ENCODE peak calls at places on chromosomes 1 and 21, in eight cellular contexts. One of them, this sample, is unnamed.
A peak's percentile ranks its signal among the peaks of the same experiment; 100 is the strongest.

GRCh38 chr1:67194209-67194863 is 28.1 kb downstream of the IL23R start:
- DNase-seq in iPS DF 6.9: no peak
- DNase-seq in A673: no peak
- DNase-seq in GM23338: no peak
- DNase-seq in uterus: no peak
- DNase-seq in gastrocnemius medialis: no peak
- DNase-seq in heart right ventricle: no peak
- DNase-seq in psoas muscle: no peak
- DNase-seq in this sample: no peak

GRCh38 chr1:146019225-146020057 is 2.1 kb downstream of the HJV start:
- DNase-seq in iPS DF 6.9: no peak
- DNase-seq in A673: no peak
- DNase-seq in GM23338: peak; percentile 82
- DNase-seq in uterus: no peak
- DNase-seq in gastrocnemius medialis: no peak
- DNase-seq in heart right ventricle: no peak
- DNase-seq in psoas muscle: peak; percentile 74
- DNase-seq in this sample: no peak

GRCh38 chr1:33548319-33548718 is 75.9 kb downstream of the ZSCAN20 start:
- DNase-seq in iPS DF 6.9: no peak
- DNase-seq in A673: no peak
- DNase-seq in GM23338: no peak
- DNase-seq in uterus: no peak
- DNase-seq in gastrocnemius medialis: no peak
- DNase-seq in heart right ventricle: no peak
- DNase-seq in psoas muscle: no peak
- DNase-seq in this sample: no peak

GRCh38 chr1:23644555-23644866 is 47.1 kb upstream of the RPL11 start:
- DNase-seq in iPS DF 6.9: no peak
- DNase-seq in A673: no peak
- DNase-seq in GM23338: no peak
- DNase-seq in uterus: no peak
- DNase-seq in gastrocnemius medialis: no peak
- DNase-seq in heart right ventricle: no peak
- DNase-seq in psoas muscle: no peak
- DNase-seq in this sample: no peak

GRCh38 chr1:1680031-1680911 is 12.3 kb downstream of the SLC35E2B start:
- DNase-seq in iPS DF 6.9: no peak
- DNase-seq in A673: no peak
- DNase-seq in GM23338: no peak
- DNase-seq in uterus: no peak
- DNase-seq in gastrocnemius medialis: no peak
- DNase-seq in heart right ventricle: peak; percentile 6
- DNase-seq in psoas muscle: peak; percentile 50
- DNase-seq in this sample: no peak

GRCh38 chr1:202130816-202131522 is 8.3 kb downstream of the GPR37L1 start:
- DNase-seq in iPS DF 6.9: no peak
- DNase-seq in A673: no peak
- DNase-seq in GM23338: no peak
- DNase-seq in uterus: no peak
- DNase-seq in gastrocnemius medialis: no peak
- DNase-seq in heart right ventricle: no peak
- DNase-seq in psoas muscle: no peak
- DNase-seq in this sample: no peak

GRCh38 chr1:98964198-98964597 is 40.5 kb downstream of the PLPPR5 start:
- DNase-seq in iPS DF 6.9: no peak
- DNase-seq in A673: no peak
- DNase-seq in GM23338: no peak
- DNase-seq in uterus: no peak
- DNase-seq in gastrocnemius medialis: no peak
- DNase-seq in heart right ventricle: no peak
- DNase-seq in psoas muscle: no peak
- DNase-seq in this sample: no peak

GRCh38 chr1:160282807-160283206 is 2.1 kb downstream of the PEX19 start:
- DNase-seq in iPS DF 6.9: no peak
- DNase-seq in A673: no peak
- DNase-seq in GM23338: peak; percentile 46
- DNase-seq in uterus: no peak
- DNase-seq in gastrocnemius medialis: no peak
- DNase-seq in heart right ventricle: no peak
- DNase-seq in psoas muscle: no peak
- DNase-seq in this sample: no peak

GRCh38 chr1:151760597-151761385 is 2.5 kb downstream of the MRPL9 start:
- DNase-seq in iPS DF 6.9: no peak
- DNase-seq in A673: no peak
- DNase-seq in GM23338: no peak
- DNase-seq in uterus: no peak
- DNase-seq in gastrocnemius medialis: no peak
- DNase-seq in heart right ventricle: no peak
- DNase-seq in psoas muscle: no peak
- DNase-seq in this sample: no peak

GRCh38 chr1:230160957-230161771 is 94.1 kb downstream of the GALNT2 start:
- DNase-seq in iPS DF 6.9: no peak
- DNase-seq in A673: no peak
- DNase-seq in GM23338: no peak
- DNase-seq in uterus: no peak
- DNase-seq in gastrocnemius medialis: no peak
- DNase-seq in heart right ventricle: no peak
- DNase-seq in psoas muscle: no peak
- DNase-seq in this sample: no peak

GRCh38 chr1:65722461-65722860 is 70.2 kb upstream of the PDE4B start:
- DNase-seq in iPS DF 6.9: no peak
- DNase-seq in A673: no peak
- DNase-seq in GM23338: no peak
- DNase-seq in uterus: no peak
- DNase-seq in gastrocnemius medialis: no peak
- DNase-seq in heart right ventricle: no peak
- DNase-seq in psoas muscle: no peak
- DNase-seq in this sample: no peak

GRCh38 chr21:41764558-41765392 is 2.1 kb downstream of the RIPK4 start:
- DNase-seq in iPS DF 6.9: no peak
- DNase-seq in A673: no peak
- DNase-seq in GM23338: no peak
- DNase-seq in uterus: no peak
- DNase-seq in gastrocnemius medialis: no peak
- DNase-seq in heart right ventricle: no peak
- DNase-seq in psoas muscle: no peak
- DNase-seq in this sample: no peak

GRCh38 chr1:147837129-147837776 is 65.3 kb upstream of the GJA8 start:
- DNase-seq in iPS DF 6.9: peak; percentile 77
- DNase-seq in A673: no peak
- DNase-seq in GM23338: peak; percentile 91
- DNase-seq in uterus: no peak
- DNase-seq in gastrocnemius medialis: no peak
- DNase-seq in heart right ventricle: no peak
- DNase-seq in psoas muscle: no peak
- DNase-seq in this sample: no peak

GRCh38 chr1:184822267-184822666 is 67.6 kb upstream of the EDEM3 start:
- DNase-seq in iPS DF 6.9: no peak
- DNase-seq in A673: no peak
- DNase-seq in GM23338: no peak
- DNase-seq in uterus: no peak
- DNase-seq in gastrocnemius medialis: no peak
- DNase-seq in heart right ventricle: no peak
- DNase-seq in psoas muscle: no peak
- DNase-seq in this sample: no peak

GRCh38 chr1:24392982-24393645 is 20.5 kb downstream of the STPG1 start:
- DNase-seq in iPS DF 6.9: no peak
- DNase-seq in A673: peak; percentile 57
- DNase-seq in GM23338: no peak
- DNase-seq in uterus: no peak
- DNase-seq in gastrocnemius medialis: no peak
- DNase-seq in heart right ventricle: no peak
- DNase-seq in psoas muscle: no peak
- DNase-seq in this sample: no peak

GRCh38 chr1:153565529-153566374 is at the start of gene S100A2:
- DNase-seq in iPS DF 6.9: no peak
- DNase-seq in A673: peak; percentile 77
- DNase-seq in GM23338: no peak
- DNase-seq in uterus: peak; percentile 77
- DNase-seq in gastrocnemius medialis: peak; percentile 67
- DNase-seq in heart right ventricle: no peak
- DNase-seq in psoas muscle: peak; percentile 72
- DNase-seq in this sample: peak; percentile 71

GRCh38 chr1:160704250-160704649 is 7.4 kb downstream of the CD48 start:
- DNase-seq in iPS DF 6.9: no peak
- DNase-seq in A673: no peak
- DNase-seq in GM23338: no peak
- DNase-seq in uterus: no peak
- DNase-seq in gastrocnemius medialis: peak; percentile 4
- DNase-seq in heart right ventricle: no peak
- DNase-seq in psoas muscle: no peak
- DNase-seq in this sample: peak; percentile 36

GRCh38 chr1:161192476-161193465 is 6.1 kb downstream of the ADAMTS4 start:
- DNase-seq in iPS DF 6.9: no peak
- DNase-seq in A673: peak; percentile 85
- DNase-seq in GM23338: peak; percentile 93
- DNase-seq in uterus: peak; percentile 68
- DNase-seq in gastrocnemius medialis: no peak
- DNase-seq in heart right ventricle: no peak
- DNase-seq in psoas muscle: peak; percentile 61
- DNase-seq in this sample: peak; percentile 67

DNA sequence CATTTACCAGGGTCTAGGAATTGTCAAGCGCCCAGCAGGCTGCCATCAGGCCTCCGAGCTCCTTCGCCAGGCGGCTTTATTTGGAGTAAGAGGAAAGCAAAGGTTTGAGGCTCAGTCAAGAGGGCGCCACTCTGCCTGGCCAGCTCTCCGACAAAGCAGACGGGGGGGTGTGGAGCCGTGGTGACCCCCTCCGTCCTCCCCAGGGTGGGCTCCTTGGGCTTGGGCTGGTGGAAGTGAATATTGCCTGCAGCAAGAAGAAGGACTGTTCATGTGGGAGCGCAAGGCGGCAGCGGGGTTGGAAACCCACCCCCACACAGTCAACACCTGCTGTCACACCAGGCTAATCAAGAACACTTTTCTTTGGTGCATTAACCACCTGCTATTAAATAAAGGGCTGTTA is 14.6 kb downstream of the EPHX1 start:
- DNase-seq in iPS DF 6.9: no peak
- DNase-seq in A673: no peak
- DNase-seq in GM23338: peak; percentile 46
- DNase-seq in uterus: no peak
- DNase-seq in gastrocnemius medialis: no peak
- DNase-seq in heart right ventricle: no peak
- DNase-seq in psoas muscle: peak; percentile 20
- DNase-seq in this sample: no peak
- H3K27ac ChIP-seq in iPS DF 6.9: no peak overlapping the region
- H3K27ac ChIP-seq in A673: no peak overlapping the region
- H3K27ac ChIP-seq in GM23338: peak overlapping the region; percentile 30
- H3K27ac ChIP-seq in uterus: peak overlapping the region; percentile 71
- H3K27ac ChIP-seq in gastrocnemius medialis: no peak overlapping the region
- H3K27ac ChIP-seq in heart right ventricle: no peak overlapping the region
- H3K27ac ChIP-seq in psoas muscle: no peak overlapping the region
- H3K27ac ChIP-seq in this sample: no peak overlapping the region

DNA sequence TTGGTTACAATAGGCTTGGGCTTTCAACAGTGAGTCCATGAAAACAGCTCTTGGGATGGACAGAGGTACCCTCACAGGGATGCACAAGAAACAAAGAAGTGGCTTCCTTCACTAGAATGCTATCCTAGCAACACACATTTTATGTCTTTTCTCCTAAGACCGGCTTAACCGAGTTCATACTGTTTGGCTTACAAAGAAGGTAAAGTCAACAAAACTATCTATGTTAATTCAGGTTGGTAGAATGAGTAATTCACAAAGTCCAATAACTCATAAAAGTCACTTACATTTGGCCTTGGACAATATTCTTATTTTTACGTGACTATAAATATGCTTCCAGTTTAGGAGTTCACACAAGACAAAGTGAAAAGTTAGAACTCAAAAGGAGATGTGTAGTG is 9.0 kb downstream of the ERG start:
- DNase-seq in iPS DF 6.9: no peak
- DNase-seq in A673: no peak
- DNase-seq in GM23338: no peak
- DNase-seq in uterus: no peak
- DNase-seq in gastrocnemius medialis: no peak
- DNase-seq in heart right ventricle: no peak
- DNase-seq in psoas muscle: no peak
- DNase-seq in this sample: no peak
- H3K27ac ChIP-seq in iPS DF 6.9: peak overlapping the region; percentile 56
- H3K27ac ChIP-seq in A673: no peak overlapping the region
- H3K27ac ChIP-seq in GM23338: peak overlapping the region; percentile 79
- H3K27ac ChIP-seq in uterus: peak overlapping the region; percentile 89
- H3K27ac ChIP-seq in gastrocnemius medialis: no peak overlapping the region
- H3K27ac ChIP-seq in heart right ventricle: peak overlapping the region; percentile 34
- H3K27ac ChIP-seq in psoas muscle: peak overlapping the region; percentile 3
- H3K27ac ChIP-seq in this sample: no peak overlapping the region

DNA sequence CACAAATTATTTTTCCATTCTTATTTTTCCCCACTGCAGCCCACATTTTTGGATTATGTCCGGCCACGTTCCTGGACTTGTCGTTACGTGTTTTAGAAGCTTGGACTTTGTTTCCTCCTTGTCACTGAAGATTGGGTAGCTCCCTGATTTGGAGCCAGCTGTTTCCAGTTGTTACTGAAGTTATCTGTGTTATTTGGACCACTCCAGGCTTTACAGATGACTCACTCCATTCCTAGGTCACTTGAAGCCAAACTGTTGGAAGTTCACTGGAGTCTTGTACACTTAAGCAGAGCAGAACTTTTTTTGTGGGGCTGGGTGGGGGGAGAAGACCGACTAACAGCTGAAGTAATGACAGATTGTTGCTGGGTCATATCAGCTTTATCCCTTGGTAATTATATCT is 12.2 kb upstream of the AXDND1 start:
- DNase-seq in iPS DF 6.9: no peak
- DNase-seq in A673: no peak
- DNase-seq in GM23338: no peak
- DNase-seq in uterus: peak; percentile 39
- DNase-seq in gastrocnemius medialis: no peak
- DNase-seq in heart right ventricle: no peak
- DNase-seq in psoas muscle: no peak
- DNase-seq in this sample: no peak
- H3K27ac ChIP-seq in iPS DF 6.9: no peak overlapping the region
- H3K27ac ChIP-seq in A673: no peak overlapping the region
- H3K27ac ChIP-seq in GM23338: no peak overlapping the region
- H3K27ac ChIP-seq in uterus: no peak overlapping the region
- H3K27ac ChIP-seq in gastrocnemius medialis: no peak overlapping the region
- H3K27ac ChIP-seq in heart right ventricle: peak overlapping the region; percentile 25
- H3K27ac ChIP-seq in psoas muscle: no peak overlapping the region
- H3K27ac ChIP-seq in this sample: no peak overlapping the region

DNA sequence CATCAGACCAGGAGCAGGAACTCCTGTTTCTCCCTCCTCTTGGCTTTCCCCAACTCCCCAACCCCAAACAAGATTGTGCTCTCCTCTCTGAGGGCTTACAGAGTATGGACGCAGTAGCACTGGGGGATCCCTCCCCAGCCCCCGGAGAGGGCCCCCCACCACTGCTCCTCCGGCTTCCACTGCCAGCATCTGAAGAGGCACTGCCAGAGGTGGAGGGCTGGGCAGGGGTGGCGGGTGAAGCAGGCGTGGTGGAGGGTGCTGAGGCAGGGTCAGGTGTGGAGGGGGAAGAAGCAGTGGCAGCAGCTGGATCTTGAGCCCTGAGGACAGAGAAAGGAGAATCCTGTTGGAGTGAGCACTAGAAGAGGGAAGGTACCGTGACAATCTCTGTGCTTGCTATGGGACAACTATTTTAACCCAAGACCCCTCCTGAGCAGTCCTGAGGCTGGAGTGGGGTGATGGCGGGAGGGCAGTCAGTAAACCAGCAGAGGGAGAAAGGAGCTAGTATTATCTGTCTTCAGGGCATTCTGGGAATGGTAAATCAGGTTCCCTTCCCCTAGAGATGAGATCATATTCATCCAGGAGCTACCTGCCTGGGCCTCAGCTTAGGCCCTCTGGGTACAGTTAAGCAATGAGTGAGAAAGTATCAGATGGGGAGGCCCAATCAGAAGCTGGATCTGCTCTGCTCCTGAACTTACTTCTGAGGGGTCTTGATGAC is 2.4 kb downstream of the UBQLN4 start:
- DNase-seq in iPS DF 6.9: no peak
- DNase-seq in A673: no peak
- DNase-seq in GM23338: no peak
- DNase-seq in uterus: no peak
- DNase-seq in gastrocnemius medialis: no peak
- DNase-seq in heart right ventricle: no peak
- DNase-seq in psoas muscle: peak; percentile 39
- DNase-seq in this sample: no peak
- H3K27ac ChIP-seq in iPS DF 6.9: no peak overlapping the region
- H3K27ac ChIP-seq in A673: no peak overlapping the region
- H3K27ac ChIP-seq in GM23338: no peak overlapping the region
- H3K27ac ChIP-seq in uterus: no peak overlapping the region
- H3K27ac ChIP-seq in gastrocnemius medialis: peak overlapping the region; percentile 24
- H3K27ac ChIP-seq in heart right ventricle: peak overlapping the region; percentile 31
- H3K27ac ChIP-seq in psoas muscle: peak overlapping the region; percentile 46
- H3K27ac ChIP-seq in this sample: no peak overlapping the region